ENCODE peak calls at places on chromosomes 1 and 21, in ten cellular contexts. B is SJSA1, U is LNCaP clone FGC, H is adrenal gland, O is psoas muscle, G is fibroblast of pulmonary artery, E is OCI-LY7, F is astrocyte of the spinal cord, C is mucosa of descending colon, S is astrocyte. T is an unnamed sample.

GRCh38 chr1:100353073-100353801 is 931 bp downstream of the CDC14A start:
- DNase-seq in B (no peak), U (no peak), H (peak), O (peak), G (no peak), E (peak), F (no peak), C (peak), S (no peak), T (no peak)

GRCh38 chr1:153932593-153933131 is 9.9 kb upstream of the GATAD2B start:
- DNase-seq in B (no peak), U (no peak), H (no peak), O (no peak), G (no peak), E (no peak), F (no peak), C (peak), S (no peak), T (no peak)

GRCh38 chr21:30072496-30072895 is 94.1 kb downstream of the CLDN17 start:
- DNase-seq in B (no peak), U (peak), H (peak), O (no peak), G (peak), E (no peak), F (peak), C (no peak), S (no peak), T (peak)

GRCh38 chr1:8821084-8821483 is 3.6 kb upstream of the RERE start:
- DNase-seq in B (peak), U (no peak), H (no peak), O (no peak), G (no peak), E (no peak), F (no peak), C (no peak), S (no peak), T (no peak)

GRCh38 chr1:58968360-58968952 is 184.6 kb upstream of the JUN start:
- DNase-seq in B (no peak), U (peak), H (peak), O (peak), G (peak), E (peak), F (peak), C (peak), S (peak), T (no peak)

GRCh38 chr1:156627313-156627880 is 8.2 kb downstream of the HAPLN2 start:
- DNase-seq in B (no peak), U (no peak), H (peak), O (no peak), G (peak), E (peak), F (peak), C (no peak), S (peak), T (no peak)

GRCh38 chr1:6547301-6547700 is 7.0 kb downstream of the NOL9 start:
- DNase-seq in B (no peak), U (no peak), H (no peak), O (no peak), G (peak), E (no peak), F (peak), C (no peak), S (no peak), T (no peak)

GRCh38 chr1:189567890-189568289 is 909.8 kb downstream of the BRINP3 start:
- DNase-seq in B (no peak), U (peak), H (no peak), O (no peak), G (no peak), E (no peak), F (no peak), C (no peak), S (no peak), T (no peak)

GRCh38 chr1:91651671-91652071 is 151.0 kb downstream of the CDC7 start:
- DNase-seq in B (no peak), U (peak), H (peak), O (peak), G (peak), E (no peak), F (peak), C (peak), S (peak), T (peak)

GRCh38 chr1:74767490-74767889 is 34.5 kb downstream of the TYW3 start:
- DNase-seq in B (no peak), U (no peak), H (no peak), O (no peak), G (peak), E (peak), F (no peak), C (no peak), S (no peak), T (peak)

GRCh38 chr1:180123463-180123936 is 31.2 kb upstream of the QSOX1 start:
- DNase-seq in B (no peak), U (no peak), H (no peak), O (no peak), G (peak), E (no peak), F (no peak), C (no peak), S (no peak), T (no peak)

GRCh38 chr1:236523704-236524141 is at the start of gene LGALS8:
- DNase-seq in B (peak), U (no peak), H (peak), O (peak), G (peak), E (no peak), F (peak), C (peak), S (peak), T (no peak)

GRCh38 chr1:154746620-154747299 is 123.3 kb downstream of the KCNN3 start:
- DNase-seq in B (no peak), U (no peak), H (no peak), O (no peak), G (no peak), E (no peak), F (no peak), C (no peak), S (no peak), T (no peak)

GRCh38 chr1:204455063-204455830 is 39.4 kb downstream of the PIK3C2B start:
- DNase-seq in B (no peak), U (no peak), H (no peak), O (no peak), G (no peak), E (no peak), F (no peak), C (no peak), S (no peak), T (no peak)

GRCh38 chr1:52156460-52156859 is 14.6 kb downstream of the ZFYVE9 start:
- DNase-seq in B (no peak), U (no peak), H (no peak), O (no peak), G (no peak), E (no peak), F (no peak), C (no peak), S (no peak), T (no peak)

GRCh38 chr1:103256490-103256889 is 148.2 kb upstream of the COL11A1 start:
- DNase-seq in B (no peak), U (no peak), H (no peak), O (no peak), G (peak), E (no peak), F (peak), C (no peak), S (peak), T (no peak)

GRCh38 chr1:195584870-195585624 is 1023.2 kb downstream of the KCNT2 start:
- DNase-seq in B (no peak), U (no peak), H (no peak), O (no peak), G (no peak), E (no peak), F (no peak), C (peak), S (no peak), T (no peak)

GRCh38 chr21:46096596-46096981 is 1.3 kb upstream of the COL6A2 start:
- DNase-seq in B (no peak), U (no peak), H (no peak), O (peak), G (no peak), E (no peak), F (no peak), C (peak), S (no peak), T (no peak)

GRCh38 chr1:187313115-187313514 is 484.4 kb downstream of the PLA2G4A start:
- DNase-seq in B (no peak), U (no peak), H (no peak), O (no peak), G (peak), E (no peak), F (no peak), C (no peak), S (peak), T (no peak)

GRCh38 chr1:92599184-92599583 is 112.5 kb upstream of the GFI1 start:
- DNase-seq in B (no peak), U (no peak), H (no peak), O (no peak), G (peak), E (peak), F (peak), C (no peak), S (peak), T (no peak)

GRCh38 chr1:13832100-13832499 is 132.1 kb downstream of the PRDM2 start:
- DNase-seq in B (no peak), U (no peak), H (no peak), O (no peak), G (no peak), E (no peak), F (no peak), C (no peak), S (no peak), T (no peak)

GRCh38 chr1:154326546-154327465 is 1.5 kb downstream of the ATP8B2 start:
- DNase-seq in B (no peak), U (no peak), H (no peak), O (peak), G (peak), E (no peak), F (peak), C (no peak), S (peak), T (peak)

GRCh38 chr1:30754684-30755171 is 2.8 kb downstream of the LAPTM5 start:
- DNase-seq in B (no peak), U (no peak), H (no peak), O (no peak), G (no peak), E (peak), F (no peak), C (no peak), S (no peak), T (no peak)

GRCh38 chr1:30756545-30757195 is 904 bp downstream of the LAPTM5 start:
- DNase-seq in B (peak), U (no peak), H (peak), O (peak), G (peak), E (peak), F (peak), C (peak), S (peak), T (peak)

GRCh38 chr1:30755746-30756145 is 1.8 kb downstream of the LAPTM5 start:
- DNase-seq in B (no peak), U (no peak), H (no peak), O (no peak), G (no peak), E (no peak), F (no peak), C (no peak), S (no peak), T (no peak)

GRCh38 chr1:30756206-30756544 is 1.4 kb downstream of the LAPTM5 start:
- DNase-seq in B (no peak), U (no peak), H (no peak), O (no peak), G (no peak), E (no peak), F (no peak), C (no peak), S (no peak), T (no peak)

DNA sequence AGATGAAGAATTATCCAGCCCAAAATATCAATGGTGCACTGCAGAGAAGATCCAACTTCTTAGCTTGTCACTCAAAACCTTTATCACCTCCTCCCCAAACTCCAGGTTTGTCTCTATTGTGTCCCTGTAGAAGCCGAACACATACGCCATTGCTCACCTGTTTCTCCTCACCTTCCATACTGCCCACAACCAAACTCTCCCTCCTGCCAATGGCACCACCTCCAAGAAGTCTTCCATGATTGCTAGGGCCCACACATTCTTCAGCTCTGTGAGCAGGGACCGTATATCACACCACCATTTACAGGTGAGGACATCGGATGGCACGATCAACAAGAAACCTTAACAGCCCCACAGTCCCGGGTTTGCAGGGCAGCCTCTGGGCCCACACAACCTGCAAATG is 2.2 kb downstream of the LAPTM5 start:
- DNase-seq in B (no peak), U (no peak), H (no peak), O (no peak), G (no peak), E (no peak), F (no peak), C (no peak), S (no peak), T (no peak)
- H3K4me3 ChIP-seq in B (no peak), U (no peak), H (peak), O (no peak), G (no peak), E (peak), F (no peak), C (no peak), S (no peak), T (no peak)

DNA sequence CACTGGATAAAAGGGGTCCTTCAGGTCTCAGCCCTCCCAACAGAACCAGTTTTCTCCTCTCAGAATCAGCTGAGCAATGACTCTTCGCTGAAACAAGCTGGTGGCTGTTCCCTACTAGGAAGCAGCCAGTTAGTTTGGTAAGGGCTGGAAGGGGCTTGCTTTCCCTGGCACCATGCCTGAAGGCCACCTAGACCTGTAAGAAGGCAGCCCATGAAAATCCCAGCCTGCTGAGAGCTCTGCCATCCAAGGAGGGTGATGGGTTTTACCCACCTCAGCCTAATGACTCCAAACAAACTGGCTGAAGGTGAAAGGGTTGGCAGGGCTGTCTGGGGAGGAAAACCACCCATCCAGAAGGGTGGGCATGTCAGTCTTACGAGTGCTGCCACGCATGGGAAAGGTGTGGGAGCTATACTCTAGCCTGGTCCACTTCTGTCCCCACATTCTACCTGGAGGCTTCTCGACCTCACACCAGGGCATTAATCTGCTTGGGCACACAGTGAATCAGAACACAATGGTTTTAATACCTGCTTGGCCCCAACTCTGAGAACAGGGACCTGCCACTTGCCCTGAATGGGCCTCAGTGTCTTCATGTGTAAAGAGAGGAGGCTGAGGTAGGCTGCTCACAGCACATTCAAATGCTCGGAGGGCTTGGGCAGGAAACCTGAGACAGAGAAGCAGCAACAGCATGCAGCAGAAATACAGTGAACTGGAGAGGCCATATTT is 53.1 kb downstream of the CD46 start:
- DNase-seq in B (no peak), U (no peak), H (no peak), O (no peak), G (no peak), E (no peak), F (no peak), C (no peak), S (no peak), T (no peak)
- H3K4me3 ChIP-seq in B (no peak), U (no peak), H (no peak), O (peak), G (no peak), E (no peak), F (no peak), C (no peak), S (no peak), T (no peak)

GRCh38 chr1:171828794-171829193 is 12.5 kb upstream of the DNM3 start:
- DNase-seq in B (no peak), U (no peak), H (no peak), O (no peak), G (no peak), E (no peak), F (no peak), C (no peak), S (no peak), T (no peak)

GRCh38 chr1:171834831-171835230 is 6.5 kb upstream of the DNM3 start:
- DNase-seq in B (no peak), U (no peak), H (no peak), O (no peak), G (no peak), E (no peak), F (no peak), C (no peak), S (no peak), T (no peak)

GRCh38 chr1:171835891-171836290 is 5.4 kb upstream of the DNM3 start:
- DNase-seq in B (no peak), U (no peak), H (no peak), O (no peak), G (no peak), E (no peak), F (no peak), C (no peak), S (no peak), T (no peak)

DNA sequence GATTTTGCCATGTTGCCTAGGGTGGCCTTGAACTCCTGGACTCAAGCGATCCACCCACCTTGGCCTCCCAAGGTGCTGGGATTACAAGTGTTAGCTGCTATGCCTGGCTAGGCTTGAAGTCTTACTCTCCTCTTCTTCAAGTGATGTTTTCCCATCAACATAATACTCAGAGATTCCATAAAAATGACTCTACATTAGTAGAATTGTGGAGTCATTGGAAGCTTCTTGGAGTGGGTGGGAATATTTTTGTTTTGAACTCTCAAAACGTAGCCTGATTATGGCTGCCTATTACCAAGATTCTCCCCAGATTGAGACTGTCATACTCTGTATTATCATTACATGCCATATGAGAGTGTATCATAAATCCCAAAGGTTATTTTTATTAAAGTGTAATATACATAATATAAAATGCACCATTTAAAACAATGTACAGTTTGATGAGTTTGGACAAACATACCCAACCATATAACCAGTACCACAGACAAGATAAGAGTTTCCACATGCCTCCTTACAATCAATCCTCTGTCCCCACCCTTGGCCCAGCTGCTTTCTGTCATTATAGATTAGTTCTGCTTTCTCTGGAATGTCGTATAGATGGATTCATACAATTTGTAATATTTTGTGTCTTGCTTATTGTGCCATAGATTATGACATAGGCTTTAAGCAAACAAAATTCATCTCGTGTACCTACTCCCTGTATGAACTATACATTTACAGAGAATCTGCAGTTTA is 8.0 kb upstream of the DNM3 start:
- DNase-seq in B (no peak), U (no peak), H (no peak), O (no peak), G (no peak), E (no peak), F (no peak), C (no peak), S (peak), T (no peak)
- H3K4me3 ChIP-seq in B (no peak), U (no peak), H (no peak), O (no peak), G (no peak), E (no peak), F (no peak), C (no peak), S (no peak), T (no peak)

DNA sequence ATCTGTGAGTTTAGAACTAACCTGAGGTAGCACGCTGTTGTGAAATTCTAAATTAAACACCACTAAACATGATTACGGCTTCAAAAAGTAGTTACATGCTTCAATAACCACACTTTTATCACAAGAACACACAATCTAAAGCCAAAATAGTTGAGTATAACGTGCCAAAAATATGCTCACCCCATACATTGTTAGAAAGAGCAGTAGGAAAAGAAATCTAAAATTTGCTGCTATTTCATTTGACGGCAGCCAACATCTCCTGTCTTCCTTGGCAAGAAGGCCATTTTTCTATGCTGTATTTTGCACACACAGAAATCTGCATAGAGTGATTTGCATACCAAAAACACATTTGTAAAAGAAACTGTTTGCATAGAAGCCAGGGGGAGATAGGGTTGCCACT is 42.9 kb upstream of the DMRTB1 start:
- DNase-seq in B (no peak), U (no peak), H (no peak), O (no peak), G (no peak), E (no peak), F (no peak), C (no peak), S (no peak), T (no peak)
- H3K4me3 ChIP-seq in B (no peak), U (no peak), H (no peak), O (no peak), G (no peak), E (no peak), F (no peak), C (no peak), S (no peak), T (no peak)

GRCh38 chr1:32924881-32925344 is 23.7 kb upstream of the TMEM54 start:
- DNase-seq in B (no peak), U (no peak), H (no peak), O (peak), G (no peak), E (no peak), F (no peak), C (peak), S (no peak), T (no peak)
- H3K4me3 ChIP-seq in B (no peak), U (no peak), H (no peak), O (no peak), G (no peak), E (no peak), F (no peak), C (no peak), S (no peak), T (no peak)

DNA sequence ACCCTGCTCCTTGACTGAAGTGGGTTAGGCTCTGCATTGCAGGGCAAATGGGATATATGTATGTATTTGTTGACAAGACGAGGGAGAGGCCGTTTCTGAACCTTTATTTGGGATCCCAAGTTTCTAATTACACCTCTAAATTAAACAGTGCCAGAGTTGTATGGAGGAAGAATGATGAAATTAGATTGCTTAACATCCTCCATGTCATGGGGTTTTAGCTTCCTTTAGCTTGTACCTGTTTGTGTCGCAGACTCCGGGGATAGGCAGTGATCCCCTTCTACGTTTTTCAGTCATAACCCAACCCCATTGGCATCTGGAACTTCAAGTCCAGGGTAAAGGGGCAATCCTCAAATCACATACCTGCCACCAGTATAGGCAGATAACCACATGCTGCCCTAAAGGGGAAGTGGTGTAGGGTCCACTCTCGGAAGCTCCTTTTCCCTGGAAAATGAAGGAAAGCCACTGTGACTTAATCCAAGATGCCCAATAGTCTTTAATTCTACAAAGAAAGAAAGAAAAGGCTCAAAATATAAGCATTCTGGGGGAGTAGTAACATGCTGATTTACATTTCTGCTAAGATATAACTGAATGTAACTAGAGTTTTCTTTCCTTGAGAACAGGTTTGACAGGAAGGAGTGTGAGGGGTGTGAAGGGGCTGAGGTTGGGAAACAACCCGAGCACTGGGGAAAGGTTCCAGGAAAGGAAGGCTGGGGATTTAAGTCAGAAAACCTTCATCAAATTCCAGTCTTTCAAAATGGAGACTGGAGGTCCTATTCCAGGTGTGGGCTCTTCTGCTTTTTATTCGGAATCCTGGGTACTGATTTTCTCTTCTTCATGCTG is 77.6 kb downstream of the RGL1 start:
- DNase-seq in B (no peak), U (no peak), H (no peak), O (no peak), G (peak), E (no peak), F (no peak), C (no peak), S (no peak), T (no peak)
- H3K4me3 ChIP-seq in B (no peak), U (no peak), H (no peak), O (no peak), G (no peak), E (no peak), F (no peak), C (no peak), S (no peak), T (no peak)

GRCh38 chr1:185934476-185935189 is 200.4 kb downstream of the HMCN1 start:
- DNase-seq in B (no peak), U (no peak), H (no peak), O (no peak), G (peak), E (no peak), F (peak), C (no peak), S (peak), T (no peak)
- H3K4me3 ChIP-seq in B (no peak), U (no peak), H (no peak), O (no peak), G (no peak), E (no peak), F (no peak), C (no peak), S (no peak), T (no peak)